ENCODE peak calls at places on chromosomes 13 and 19, in four cellular contexts. T, J, I and W are unnamed samples.

GRCh38 chr13:114118763-114119123 is 13.7 kb downstream of the RASA3 start:
- DNase-seq in J (peak; percentile 47), I (no peak), T (no peak), W (no peak)

GRCh38 chr13:73235385-73235784 is 176.6 kb downstream of the KLF5 start:
- DNase-seq in J (no peak), T (no peak), I (no peak), W (no peak)

GRCh38 chr13:77274126-77274525 is 52.8 kb downstream of the MYCBP2 start:
- DNase-seq in I (no peak), J (no peak), T (no peak), W (no peak)

GRCh38 chr19:2722541-2723344 is 1.6 kb upstream of the DIRAS1 start:
- DNase-seq in J (peak; percentile 95), I (no peak), T (no peak), W (no peak)

GRCh38 chr13:78601886-78602560 is 1.3 kb downstream of the POU4F1 start:
- DNase-seq in I (no peak), T (no peak), J (peak; percentile 26), W (no peak)

GRCh38 chr19:39297931-39298634 is 1.9 kb downstream of the IFNL1 start:
- DNase-seq in I (no peak), T (no peak), J (no peak), W (no peak)

GRCh38 chr19:28012361-28012760 is 1200.6 kb downstream of the UQCRFS1 start:
- DNase-seq in J (no peak), T (no peak), I (no peak), W (no peak)

GRCh38 chr13:34459856-34460255 is 482.2 kb upstream of the NBEA start:
- DNase-seq in J (no peak), I (no peak), T (no peak), W (no peak)

GRCh38 chr13:111202745-111203144 is 87.6 kb downstream of the ARHGEF7 start:
- DNase-seq in J (peak; percentile 58), I (no peak), T (no peak), W (no peak)

GRCh38 chr13:24459234-24459633 is 53.3 kb downstream of the PARP4 start:
- DNase-seq in T (no peak), J (peak; percentile 65), I (no peak), W (peak; percentile 15)